ENCODE peak calls at places on chromosome X, in ten cellular contexts. One of them, this sample, is unnamed. For H3K4me1, the result is how much of the 10 kb centered on the place peaks cover.

GRCh38 chrX:97616883-97617510 is 733.3 kb downstream of the RPA4 start:
- DNase-seq in colonic mucosa: no peak
- DNase-seq in ovary: no peak
- DNase-seq in MM.1S: peak
- DNase-seq in suprapubic skin: no peak
- DNase-seq in NT2/D1: no peak
- DNase-seq in ascending aorta: no peak
- DNase-seq in mesenchymal stem cell: peak
- DNase-seq in iPS DF 6.9: no peak
- DNase-seq in mucosa of descending colon: no peak
- DNase-seq in this sample: no peak

GRCh38 chrX:119684916-119685224 is 8.1 kb downstream of the SEPTIN6 start:
- DNase-seq in colonic mucosa: no peak
- DNase-seq in ascending aorta: no peak
- DNase-seq in ovary: no peak
- DNase-seq in NT2/D1: no peak
- DNase-seq in iPS DF 6.9: no peak
- DNase-seq in MM.1S: no peak
- DNase-seq in mucosa of descending colon: no peak
- DNase-seq in mesenchymal stem cell: no peak
- DNase-seq in suprapubic skin: no peak
- DNase-seq in this sample: no peak

GRCh38 chrX:14064632-14065432 is 35.1 kb upstream of the GEMIN8 start:
- DNase-seq in ascending aorta: no peak
- DNase-seq in iPS DF 6.9: no peak
- DNase-seq in colonic mucosa: peak
- DNase-seq in suprapubic skin: no peak
- DNase-seq in ovary: no peak
- DNase-seq in NT2/D1: no peak
- DNase-seq in MM.1S: no peak
- DNase-seq in mesenchymal stem cell: peak
- DNase-seq in mucosa of descending colon: peak
- DNase-seq in this sample: no peak

GRCh38 chrX:119669424-119670037 is 23.4 kb downstream of the SEPTIN6 start:
- DNase-seq in ascending aorta: no peak
- DNase-seq in colonic mucosa: no peak
- DNase-seq in iPS DF 6.9: no peak
- DNase-seq in mesenchymal stem cell: peak
- DNase-seq in MM.1S: no peak
- DNase-seq in NT2/D1: no peak
- DNase-seq in mucosa of descending colon: no peak
- DNase-seq in suprapubic skin: no peak
- DNase-seq in ovary: no peak
- DNase-seq in this sample: no peak

GRCh38 chrX:71143508-71143907 is 1.1 kb upstream of the NLGN3 start:
- DNase-seq in colonic mucosa: peak
- DNase-seq in NT2/D1: no peak
- DNase-seq in iPS DF 6.9: no peak
- DNase-seq in ovary: peak
- DNase-seq in mucosa of descending colon: no peak
- DNase-seq in suprapubic skin: no peak
- DNase-seq in ascending aorta: no peak
- DNase-seq in mesenchymal stem cell: no peak
- DNase-seq in MM.1S: no peak
- DNase-seq in this sample: peak

GRCh38 chrX:103624111-103624510 is 4.7 kb upstream of the TCEAL1 start:
- DNase-seq in ovary: peak
- DNase-seq in suprapubic skin: no peak
- DNase-seq in colonic mucosa: no peak
- DNase-seq in MM.1S: no peak
- DNase-seq in ascending aorta: no peak
- DNase-seq in NT2/D1: no peak
- DNase-seq in mesenchymal stem cell: no peak
- DNase-seq in mucosa of descending colon: no peak
- DNase-seq in iPS DF 6.9: no peak
- DNase-seq in this sample: no peak

GRCh38 chrX:66931713-66932112 is 292.8 kb upstream of the EDA2R start:
- DNase-seq in NT2/D1: no peak
- DNase-seq in mesenchymal stem cell: no peak
- DNase-seq in iPS DF 6.9: no peak
- DNase-seq in ascending aorta: no peak
- DNase-seq in MM.1S: no peak
- DNase-seq in suprapubic skin: no peak
- DNase-seq in mucosa of descending colon: no peak
- DNase-seq in ovary: no peak
- DNase-seq in colonic mucosa: no peak
- DNase-seq in this sample: no peak

GRCh38 chrX:1041051-1041450 is 171.4 kb downstream of the CRLF2 start:
- DNase-seq in ovary: no peak
- DNase-seq in colonic mucosa: no peak
- DNase-seq in NT2/D1: no peak
- DNase-seq in ascending aorta: no peak
- DNase-seq in mesenchymal stem cell: no peak
- DNase-seq in suprapubic skin: peak
- DNase-seq in iPS DF 6.9: no peak
- DNase-seq in MM.1S: no peak
- DNase-seq in mucosa of descending colon: no peak
- DNase-seq in this sample: no peak

GRCh38 chrX:136759968-136760367 is 20.8 kb downstream of the ARHGEF6 start:
- DNase-seq in mucosa of descending colon: no peak
- DNase-seq in ovary: no peak
- DNase-seq in mesenchymal stem cell: no peak
- DNase-seq in suprapubic skin: no peak
- DNase-seq in MM.1S: no peak
- DNase-seq in iPS DF 6.9: no peak
- DNase-seq in NT2/D1: peak
- DNase-seq in ascending aorta: no peak
- DNase-seq in colonic mucosa: no peak
- DNase-seq in this sample: no peak

GRCh38 chrX:136764206-136764605 is 16.5 kb downstream of the ARHGEF6 start:
- DNase-seq in suprapubic skin: no peak
- DNase-seq in MM.1S: no peak
- DNase-seq in mucosa of descending colon: no peak
- DNase-seq in mesenchymal stem cell: no peak
- DNase-seq in NT2/D1: no peak
- DNase-seq in ascending aorta: no peak
- DNase-seq in ovary: no peak
- DNase-seq in iPS DF 6.9: no peak
- DNase-seq in colonic mucosa: no peak
- DNase-seq in this sample: no peak

GRCh38 chrX:136761410-136761809 is 19.3 kb downstream of the ARHGEF6 start:
- DNase-seq in MM.1S: no peak
- DNase-seq in iPS DF 6.9: no peak
- DNase-seq in ovary: no peak
- DNase-seq in mesenchymal stem cell: no peak
- DNase-seq in ascending aorta: no peak
- DNase-seq in suprapubic skin: no peak
- DNase-seq in mucosa of descending colon: no peak
- DNase-seq in colonic mucosa: no peak
- DNase-seq in NT2/D1: no peak
- DNase-seq in this sample: no peak

GRCh38 chrX:136765957-136766356 is 14.8 kb downstream of the ARHGEF6 start:
- DNase-seq in mucosa of descending colon: no peak
- DNase-seq in mesenchymal stem cell: no peak
- DNase-seq in iPS DF 6.9: no peak
- DNase-seq in ovary: no peak
- DNase-seq in colonic mucosa: no peak
- DNase-seq in ascending aorta: no peak
- DNase-seq in suprapubic skin: no peak
- DNase-seq in NT2/D1: no peak
- DNase-seq in MM.1S: no peak
- DNase-seq in this sample: no peak

DNA sequence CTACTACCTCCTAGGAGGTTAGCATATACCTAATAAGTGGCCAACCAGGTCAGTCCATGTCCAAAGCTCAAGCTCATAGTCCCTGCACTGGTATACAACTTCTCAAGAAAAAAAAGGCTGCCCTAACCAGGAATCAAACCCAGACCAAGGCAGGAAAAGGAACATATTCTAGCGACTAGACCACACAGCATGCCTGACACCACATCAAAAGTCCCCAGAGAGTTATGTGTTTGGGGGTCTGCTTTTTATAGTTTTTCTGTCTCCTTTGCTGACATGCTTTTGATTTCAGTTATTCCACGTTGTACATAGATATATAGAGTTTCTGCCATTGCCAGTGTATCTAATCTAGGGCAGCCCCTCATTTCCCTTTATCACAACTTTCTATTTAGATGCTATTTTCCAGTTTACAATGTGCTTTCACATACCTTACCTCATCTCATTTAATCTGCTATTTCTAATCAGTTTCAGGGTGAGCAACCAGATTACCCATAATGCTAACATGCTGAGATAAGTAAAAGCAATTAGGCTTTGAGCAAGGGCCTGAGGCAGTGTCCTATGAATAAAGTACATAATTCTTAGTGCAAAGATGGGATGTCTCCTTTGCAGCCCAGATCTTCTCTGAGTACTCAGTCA is 17.8 kb downstream of the ARHGEF6 start:
- DNase-seq in ascending aorta: no peak
- DNase-seq in mesenchymal stem cell: no peak
- DNase-seq in NT2/D1: no peak
- DNase-seq in iPS DF 6.9: no peak
- DNase-seq in mucosa of descending colon: no peak
- DNase-seq in colonic mucosa: no peak
- DNase-seq in suprapubic skin: no peak
- DNase-seq in MM.1S: no peak
- DNase-seq in ovary: no peak
- DNase-seq in this sample: no peak
- H3K4me1 ChIP-seq in ascending aorta: under half
- H3K4me1 ChIP-seq in mesenchymal stem cell: under half
- H3K4me1 ChIP-seq in NT2/D1: under half
- H3K4me1 ChIP-seq in iPS DF 6.9: under half
- H3K4me1 ChIP-seq in mucosa of descending colon: under half
- H3K4me1 ChIP-seq in colonic mucosa: under half
- H3K4me1 ChIP-seq in suprapubic skin: under half
- H3K4me1 ChIP-seq in MM.1S: under half
- H3K4me1 ChIP-seq in ovary: under half
- H3K4me1 ChIP-seq in this sample: under half

GRCh38 chrX:40581333-40581910 is 652 bp downstream of the ATP6AP2 start:
- DNase-seq in mesenchymal stem cell: peak
- DNase-seq in mucosa of descending colon: no peak
- DNase-seq in suprapubic skin: no peak
- DNase-seq in MM.1S: peak
- DNase-seq in NT2/D1: no peak
- DNase-seq in colonic mucosa: no peak
- DNase-seq in ovary: no peak
- DNase-seq in iPS DF 6.9: no peak
- DNase-seq in ascending aorta: no peak
- DNase-seq in this sample: no peak
- H3K4me1 ChIP-seq in mesenchymal stem cell: under half
- H3K4me1 ChIP-seq in mucosa of descending colon: under half
- H3K4me1 ChIP-seq in suprapubic skin: under half
- H3K4me1 ChIP-seq in MM.1S: under half
- H3K4me1 ChIP-seq in NT2/D1: under half
- H3K4me1 ChIP-seq in colonic mucosa: under half
- H3K4me1 ChIP-seq in ovary: under half
- H3K4me1 ChIP-seq in iPS DF 6.9: under half
- H3K4me1 ChIP-seq in ascending aorta: under half
- H3K4me1 ChIP-seq in this sample: under half

DNA sequence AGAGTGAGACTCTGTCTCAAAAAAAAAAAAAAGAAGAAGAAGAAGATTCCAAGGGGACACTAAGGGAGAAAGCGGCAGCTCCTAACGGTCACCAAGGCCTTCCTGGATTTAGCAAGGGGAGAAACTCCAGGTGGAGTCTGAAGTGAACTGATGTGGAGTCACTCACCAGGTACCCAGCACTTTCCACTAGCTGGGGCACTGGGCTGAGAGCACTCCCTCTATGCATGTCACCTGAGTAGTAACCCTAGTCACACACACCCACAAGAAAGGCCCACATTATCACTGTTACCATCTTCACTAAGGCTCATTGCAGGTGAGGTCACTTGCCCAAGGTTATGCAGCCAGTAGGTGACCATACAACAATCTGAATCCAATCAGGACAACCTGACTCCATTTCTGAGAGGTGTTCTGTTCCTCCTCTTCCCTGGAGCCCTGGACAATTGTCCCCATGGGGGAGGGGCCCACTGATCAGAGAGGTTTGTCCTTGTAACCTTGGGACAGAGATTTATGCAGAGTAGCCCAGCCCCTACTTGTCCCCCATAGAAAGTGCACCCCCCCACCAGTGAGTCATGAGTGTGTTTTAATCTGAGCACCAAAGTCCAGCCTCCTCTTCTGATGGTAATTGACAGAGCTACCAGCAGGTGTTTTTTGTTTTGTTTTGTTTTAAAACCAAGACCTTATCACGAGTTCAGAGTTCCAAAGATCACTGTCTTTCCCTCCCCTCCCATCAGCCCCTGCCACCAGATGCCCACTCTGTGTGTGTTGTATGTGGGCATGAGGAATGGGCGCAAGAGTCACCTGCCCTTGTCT is 5.9 kb upstream of the SASH3 start:
- DNase-seq in ovary: no peak
- DNase-seq in NT2/D1: no peak
- DNase-seq in mesenchymal stem cell: no peak
- DNase-seq in iPS DF 6.9: no peak
- DNase-seq in mucosa of descending colon: no peak
- DNase-seq in colonic mucosa: peak
- DNase-seq in ascending aorta: no peak
- DNase-seq in MM.1S: peak
- DNase-seq in suprapubic skin: no peak
- DNase-seq in this sample: peak
- H3K4me1 ChIP-seq in ovary: under half
- H3K4me1 ChIP-seq in NT2/D1: under half
- H3K4me1 ChIP-seq in mesenchymal stem cell: under half
- H3K4me1 ChIP-seq in iPS DF 6.9: under half
- H3K4me1 ChIP-seq in mucosa of descending colon: under half
- H3K4me1 ChIP-seq in colonic mucosa: under half
- H3K4me1 ChIP-seq in ascending aorta: under half
- H3K4me1 ChIP-seq in MM.1S: half or more
- H3K4me1 ChIP-seq in suprapubic skin: under half
- H3K4me1 ChIP-seq in this sample: under half

DNA sequence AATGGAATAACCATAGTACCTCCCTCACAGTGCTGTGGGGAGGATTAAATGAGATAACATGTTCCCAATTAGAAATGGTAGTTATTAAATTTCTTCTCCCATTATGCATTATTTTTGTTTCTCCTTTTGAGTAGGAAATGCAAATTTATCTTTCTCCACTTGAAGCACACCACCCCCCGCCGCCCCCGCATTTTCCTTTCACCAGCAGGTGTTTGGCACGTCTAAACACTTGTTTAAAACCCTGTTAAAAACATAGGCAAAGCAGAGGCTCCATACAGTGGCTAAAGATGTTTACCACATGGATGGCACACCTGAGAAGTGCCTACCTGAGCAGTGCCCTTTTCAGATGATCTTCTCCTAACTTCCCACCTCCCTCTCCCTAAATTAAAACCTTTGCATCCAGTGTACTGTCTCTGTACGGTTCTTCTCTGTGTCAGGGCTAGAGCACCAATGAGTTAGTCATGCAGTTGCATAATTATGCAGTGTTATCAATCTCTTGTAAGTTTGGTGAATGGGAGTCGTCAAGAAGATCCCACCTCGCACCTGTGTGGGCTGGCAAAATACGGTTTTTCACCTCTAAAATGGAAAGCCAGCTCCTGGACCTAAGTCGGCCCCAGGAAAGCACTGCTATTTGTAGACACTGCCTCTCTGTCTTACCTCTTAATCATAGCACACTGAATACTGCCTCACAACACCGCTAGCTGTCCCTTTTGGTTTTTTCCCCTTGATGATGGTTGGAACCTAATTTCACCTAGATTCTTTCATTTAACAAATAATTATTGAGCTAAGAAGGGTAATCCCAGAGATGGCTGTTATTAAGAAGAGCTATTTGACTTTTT is 122.0 kb downstream of the CT47B1 start:
- DNase-seq in colonic mucosa: no peak
- DNase-seq in NT2/D1: no peak
- DNase-seq in MM.1S: no peak
- DNase-seq in ascending aorta: no peak
- DNase-seq in mesenchymal stem cell: no peak
- DNase-seq in iPS DF 6.9: no peak
- DNase-seq in mucosa of descending colon: no peak
- DNase-seq in ovary: no peak
- DNase-seq in suprapubic skin: no peak
- DNase-seq in this sample: no peak
- H3K4me1 ChIP-seq in colonic mucosa: under half
- H3K4me1 ChIP-seq in NT2/D1: under half
- H3K4me1 ChIP-seq in MM.1S: half or more
- H3K4me1 ChIP-seq in ascending aorta: under half
- H3K4me1 ChIP-seq in mesenchymal stem cell: under half
- H3K4me1 ChIP-seq in iPS DF 6.9: under half
- H3K4me1 ChIP-seq in mucosa of descending colon: under half
- H3K4me1 ChIP-seq in ovary: under half
- H3K4me1 ChIP-seq in suprapubic skin: under half
- H3K4me1 ChIP-seq in this sample: under half

This sample was measured in psoas muscle.